ENCODE peak calls at places on chromosomes 5 and 9, in six cellular contexts. E, F, O, W, R and C are unnamed samples.

GRCh38 chr5:144183254-144183889 is 12.7 kb downstream of the KCTD16 start:
- DNase-seq in F (no peak), E (no peak), O (peak), R (no peak), W (no peak), C (peak)

GRCh38 chr9:101311759-101312420 is 72.9 kb downstream of the BAAT start:
- DNase-seq in R (no peak), O (peak), W (peak), F (no peak), E (no peak), C (peak)

GRCh38 chr5:73796164-73797141 is 170.5 kb downstream of the ARHGEF28 start:
- DNase-seq in W (peak), R (no peak), E (no peak), O (peak), F (no peak), C (peak)

GRCh38 chr5:9670371-9670770 is 40.2 kb upstream of the TAS2R1 start:
- DNase-seq in F (no peak), E (no peak), W (no peak), O (no peak), R (no peak), C (no peak)

GRCh38 chr5:157540707-157541451 is 34.7 kb downstream of the ADAM19 start:
- DNase-seq in O (no peak), R (no peak), F (no peak), W (peak), E (no peak), C (peak)

GRCh38 chr9:95935861-95936578 is 60.5 kb downstream of the ERCC6L2 start:
- DNase-seq in F (no peak), O (no peak), W (no peak), E (no peak), R (no peak), C (no peak)

GRCh38 chr9:89722712-89723111 is 117.9 kb downstream of the GADD45G start:
- DNase-seq in R (no peak), E (no peak), F (no peak), O (no peak), W (no peak), C (no peak)

GRCh38 chr9:84139296-84140100 is 158.9 kb downstream of the RMI1 start:
- DNase-seq in W (peak), F (no peak), E (peak), O (peak), R (peak), C (peak)

GRCh38 chr5:31153523-31153922 is 40.0 kb upstream of the CDH6 start:
- DNase-seq in R (no peak), F (no peak), E (no peak), W (no peak), O (peak), C (peak)

GRCh38 chr9:3526903-3527652 is 1.3 kb upstream of the RFX3 start:
- DNase-seq in O (peak), W (no peak), R (peak), E (peak), F (no peak), C (peak)

GRCh38 chr5:41338276-41338675 is 124.9 kb upstream of the C6 start:
- DNase-seq in O (no peak), R (no peak), E (no peak), F (no peak), W (no peak), C (no peak)

GRCh38 chr5:134250949-134251348 is 25.1 kb upstream of the PPP2CA start:
- DNase-seq in R (no peak), O (no peak), F (no peak), E (no peak), W (no peak), C (no peak)

GRCh38 chr9:104093162-104093561 is 947 bp upstream of the SMC2 start:
- DNase-seq in E (no peak), O (peak), F (no peak), R (no peak), W (no peak), C (peak)

GRCh38 chr9:13410566-13411031 is 131.1 kb upstream of the MPDZ start:
- DNase-seq in R (no peak), O (peak), E (no peak), F (no peak), W (peak), C (peak)

GRCh38 chr5:107072967-107073366 is 597.8 kb downstream of the EFNA5 start:
- DNase-seq in F (no peak), E (no peak), R (no peak), O (no peak), W (no peak), C (no peak)

GRCh38 chr5:60803712-60804111 is 40.4 kb downstream of the ELOVL7 start:
- DNase-seq in E (no peak), O (no peak), F (no peak), R (no peak), W (no peak), C (no peak)

GRCh38 chr9:36046923-36047322 is 10.2 kb downstream of the RECK start:
- DNase-seq in R (no peak), E (no peak), F (no peak), O (no peak), W (no peak), C (no peak)

GRCh38 chr5:40984884-40985283 is 75.6 kb downstream of the C7 start:
- DNase-seq in W (peak), E (no peak), O (no peak), R (no peak), F (no peak), C (no peak)

GRCh38 chr5:106376522-106376921 is 1294.2 kb downstream of the EFNA5 start:
- DNase-seq in E (no peak), R (no peak), F (no peak), O (peak), W (peak), C (peak)

GRCh38 chr5:77851229-77852067 is 75.3 kb upstream of the TBCA start:
- DNase-seq in E (no peak), O (no peak), R (no peak), W (peak), F (no peak), C (no peak)

GRCh38 chr9:131677445-131678180 is 62.3 kb downstream of the RAPGEF1 start:
- DNase-seq in W (no peak), E (no peak), R (no peak), F (no peak), O (peak), C (peak)

GRCh38 chr9:76423216-76424177 is 29.3 kb upstream of the RFK start:
- DNase-seq in O (no peak), W (no peak), F (no peak), E (no peak), R (no peak), C (no peak)